ENCODE peak calls at places on chromosomes 11 and 22, in six cellular contexts. N, L, O, W, M and A are unnamed samples. For H3K36me3, the result is how much of the 10 kb centered on the place peaks cover.

GRCh38 chr11:26465270-26465669 is 106.8 kb downstream of the MUC15 start:
- DNase-seq in L (no peak), M (no peak), W (no peak), N (no peak), O (no peak), A (no peak)

GRCh38 chr11:130122141-130122575 is 37.4 kb upstream of the ST14 start:
- DNase-seq in N (no peak), O (no peak), W (no peak), M (no peak), L (no peak), A (no peak)

GRCh38 chr22:36377022-36377631 is 10.6 kb downstream of the MYH9 start:
- DNase-seq in O (no peak), W (no peak), M (no peak), N (peak), L (peak), A (no peak)

GRCh38 chr11:73998846-73999575 is 9.9 kb downstream of the UCP3 start:
- DNase-seq in N (peak), L (no peak), W (no peak), O (no peak), M (no peak), A (no peak)

GRCh38 chr11:64650923-64651523 is 60.0 kb downstream of the SLC22A12 start:
- DNase-seq in L (no peak), W (no peak), O (no peak), N (no peak), M (no peak), A (no peak)

GRCh38 chr11:97732011-97732632 is 1288.6 kb upstream of the CNTN5 start:
- DNase-seq in N (no peak), M (no peak), O (no peak), L (no peak), W (no peak), A (no peak)

GRCh38 chr11:124776865-124777645 is 15.0 kb upstream of the ESAM start:
- DNase-seq in L (no peak), O (no peak), M (no peak), W (no peak), N (no peak), A (no peak)

GRCh38 chr22:35379146-35379993 is 1.5 kb upstream of the HMOX1 start:
- DNase-seq in W (no peak), O (no peak), N (peak), M (no peak), L (no peak), A (no peak)

GRCh38 chr11:19953342-19953741 is 206.9 kb downstream of the DBX1 start:
- DNase-seq in W (no peak), O (no peak), N (no peak), L (no peak), M (no peak), A (peak)

GRCh38 chr22:45217806-45218205 is 22.9 kb downstream of the KIAA0930 start:
- DNase-seq in O (no peak), M (no peak), W (no peak), L (no peak), N (no peak), A (no peak)

GRCh38 chr11:109552376-109552775 is 130.4 kb downstream of the C11orf87 start:
- DNase-seq in W (no peak), O (no peak), L (no peak), M (no peak), N (no peak), A (peak)

GRCh38 chr11:106333678-106334077 is 256.2 kb downstream of the AASDHPPT start:
- DNase-seq in W (no peak), N (no peak), L (no peak), M (no peak), O (no peak), A (no peak)

GRCh38 chr11:106326087-106326486 is 248.6 kb downstream of the AASDHPPT start:
- DNase-seq in O (no peak), M (no peak), W (no peak), L (no peak), N (no peak), A (no peak)

GRCh38 chr11:106329273-106330018 is 252.0 kb downstream of the AASDHPPT start:
- DNase-seq in L (no peak), O (no peak), W (no peak), N (no peak), M (no peak), A (peak)

GRCh38 chr11:106327134-106327533 is 249.7 kb downstream of the AASDHPPT start:
- DNase-seq in O (no peak), M (no peak), W (no peak), L (no peak), N (no peak), A (no peak)

GRCh38 chr11:106331163-106331562 is 253.7 kb downstream of the AASDHPPT start:
- DNase-seq in M (no peak), W (no peak), L (no peak), N (no peak), O (no peak), A (peak)
- TF ChIP-seq CTCF in M (no peak), W (no peak), L (no peak), N (no peak), O (no peak), A (no peak)

GRCh38 chr22:49791682-49792081 is 36.0 kb downstream of the BRD1 start:
- DNase-seq in M (no peak), L (no peak), W (no peak), N (no peak), O (no peak), A (no peak)
- H3K36me3 ChIP-seq in M (under half), L (under half), W (under half), N (under half), O (under half), A (under half)

GRCh38 chr11:96155627-96156378 is 187.2 kb downstream of the MAML2 start:
- DNase-seq in N (peak), M (peak), L (no peak), W (peak), O (peak), A (peak)
- TF ChIP-seq CTCF in N (no peak), M (peak), L (no peak), W (peak), O (peak), A (peak)

GRCh38 chr22:50216684-50217520 is 16.1 kb downstream of the SELENOO start:
- DNase-seq in N (no peak), L (peak), W (peak), O (no peak), M (no peak), A (no peak)

GRCh38 chr22:50217543-50218152 is 16.8 kb downstream of the SELENOO start:
- DNase-seq in M (no peak), W (no peak), N (no peak), L (peak), O (no peak), A (no peak)

GRCh38 chr22:50218153-50218995 is 17.6 kb downstream of the SELENOO start:
- DNase-seq in W (no peak), L (peak), N (no peak), O (no peak), M (no peak), A (no peak)

GRCh38 chr22:50215297-50216049 is 14.7 kb downstream of the SELENOO start:
- DNase-seq in L (peak), N (no peak), W (peak), O (no peak), M (no peak), A (no peak)

DNA sequence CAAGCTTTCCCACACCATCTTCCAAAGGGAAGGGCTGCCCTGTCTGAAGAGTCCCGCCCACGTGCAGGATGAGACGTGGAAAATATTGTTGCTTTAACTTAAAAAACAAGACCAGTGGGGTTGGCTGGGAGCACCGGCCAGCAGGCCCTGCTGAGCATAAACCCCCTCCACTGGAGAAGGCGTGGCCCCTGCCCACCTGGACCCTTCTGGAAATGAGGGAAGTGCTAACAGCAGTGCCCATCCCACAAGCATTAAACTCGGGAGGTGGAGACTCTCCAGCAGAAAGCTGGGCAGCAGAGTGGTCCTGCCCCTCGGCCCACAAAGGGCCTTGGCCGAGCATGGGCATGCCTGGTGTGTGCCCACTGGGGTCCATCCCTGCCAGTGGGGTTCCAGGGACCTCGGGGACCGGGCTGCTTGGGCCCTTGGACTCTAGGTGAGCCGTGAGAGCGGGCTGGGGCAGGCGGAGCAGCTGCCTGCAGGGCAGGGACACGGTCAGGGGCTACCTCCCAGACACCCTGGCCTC is 15.4 kb downstream of the SELENOO start:
- DNase-seq in N (no peak), L (peak), M (no peak), W (no peak), O (no peak), A (no peak)
- H3K36me3 ChIP-seq in N (under half), L (under half), M (under half), W (under half), O (under half), A (under half)

DNA sequence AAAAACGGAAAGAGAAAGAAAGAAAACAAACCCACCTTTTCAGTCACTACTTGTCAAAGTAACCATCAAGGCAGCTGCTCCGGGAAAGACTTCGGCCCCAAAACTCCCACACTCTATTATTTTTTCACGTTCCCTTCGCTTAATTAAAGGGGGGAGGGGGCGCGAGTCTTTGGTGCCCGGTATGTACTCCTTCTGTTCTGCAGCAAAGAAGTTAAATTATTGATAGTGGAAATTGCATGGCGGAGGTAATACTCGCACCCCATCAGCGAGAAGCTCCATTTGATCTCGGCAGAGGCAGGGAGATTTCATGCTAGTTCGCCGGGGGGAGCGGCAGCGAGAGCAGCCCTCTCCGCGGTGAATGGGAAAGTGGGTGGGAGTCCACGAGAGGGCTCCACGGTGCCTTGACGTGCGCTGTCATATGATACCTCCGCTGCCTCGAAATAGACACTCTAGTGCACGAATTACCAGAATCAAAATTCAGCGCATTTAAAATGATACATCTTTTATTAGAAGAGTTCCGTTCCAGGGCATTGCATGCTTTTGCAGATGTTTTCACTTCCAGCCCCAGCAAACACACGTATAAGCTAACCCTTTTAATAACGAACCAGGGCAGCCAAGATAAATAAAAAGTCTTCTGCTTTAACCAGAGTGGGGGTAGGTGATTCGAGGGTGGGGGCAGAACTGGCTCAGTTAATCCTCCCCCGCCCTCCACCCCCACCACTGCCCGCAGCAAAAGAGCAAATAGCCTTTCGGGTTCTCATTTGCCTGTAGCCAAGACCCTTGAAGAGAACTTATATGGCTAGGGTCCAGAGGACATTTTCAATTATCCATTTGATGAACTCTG is 1.2 kb upstream of the BDNF start:
- DNase-seq in N (no peak), M (peak), L (no peak), O (no peak), W (no peak), A (peak)
- TF ChIP-seq CTCF in N (no peak), M (peak), L (no peak), O (no peak), W (no peak), A (peak)

DNA sequence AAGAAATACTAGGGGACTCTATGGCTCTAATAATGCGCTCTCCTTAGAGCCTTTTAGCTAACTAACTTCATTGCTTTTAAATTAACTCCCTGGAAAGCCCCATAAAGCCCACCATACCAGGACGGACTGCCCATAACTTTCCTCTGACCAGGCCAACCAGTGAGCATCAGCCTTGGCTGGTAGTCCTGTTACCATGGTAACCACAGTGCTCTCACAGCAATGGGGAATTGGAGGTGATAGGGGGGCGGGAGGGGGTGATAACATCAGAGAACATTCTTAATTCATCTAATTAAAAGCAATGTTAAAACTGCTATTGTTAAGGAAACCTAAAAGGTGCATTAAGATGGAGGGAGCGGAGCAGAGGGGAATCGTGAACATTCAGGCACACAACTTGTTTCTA is 27.2 kb upstream of the CHRM4 start:
- DNase-seq in O (no peak), W (no peak), M (no peak), L (no peak), N (no peak), A (no peak)
- H3K36me3 ChIP-seq in O (under half), W (under half), M (under half), L (under half), N (under half), A (under half)